ENCODE peak calls at places on chromosomes 13 and 19, in seven cellular contexts. P is islet precursor cell; X is progenitor cell of endocrine pancreas; V is NCI-H1105; W is amygdala; M is ACHN; K is activated CD4-positive, alpha-beta T cell treated with anti-CD3 and anti-CD28 coated beads for 1 hour. A is an unnamed sample.

GRCh38 chr19:46648070-46648960 is 12.3 kb upstream of the GNG8 start:
- DNase-seq in P (no peak), X (no peak), V (no peak), W (no peak), M (no peak), K (no peak), A (no peak)

GRCh38 chr19:51607077-51607476 is 23.1 kb downstream of the SIGLEC5 start:
- DNase-seq in P (no peak), X (no peak), V (no peak), W (no peak), M (no peak), K (no peak), A (no peak)

GRCh38 chr13:44576396-44577235 is 486 bp upstream of the TSC22D1 start:
- DNase-seq in P (peak; percentile 65), X (no peak), V (no peak), W (no peak), M (no peak), K (peak; percentile 29), A (no peak)

GRCh38 chr13:68009546-68009945 is 779.4 kb upstream of the PCDH9 start:
- DNase-seq in P (no peak), X (no peak), V (no peak), W (no peak), M (no peak), K (no peak), A (no peak)

GRCh38 chr19:48967346-48968178 is 2.5 kb downstream of the FTL start:
- DNase-seq in P (peak; percentile 57), X (no peak), V (no peak), W (peak; percentile 67), M (peak; percentile 32), K (no peak), A (no peak)

GRCh38 chr13:99367106-99367616 is 60.0 kb upstream of the GPR183 start:
- DNase-seq in P (peak; percentile 56), X (no peak), V (no peak), W (no peak), M (no peak), K (no peak), A (no peak)

GRCh38 chr13:45916036-45916435 is 64.5 kb upstream of the SIAH3 start:
- DNase-seq in P (no peak), X (no peak), V (no peak), W (no peak), M (no peak), K (no peak), A (peak; percentile 18)

GRCh38 chr13:43132228-43132627 is 108.8 kb downstream of the DNAJC15 start:
- DNase-seq in P (peak; percentile 86), X (no peak), V (no peak), W (no peak), M (peak; percentile 4), K (no peak), A (peak; percentile 59)

GRCh38 chr13:30618186-30618937 is 642 bp downstream of the USPL1 start:
- DNase-seq in P (no peak), X (no peak), V (no peak), W (no peak), M (peak; percentile 23), K (no peak), A (peak; percentile 23)

GRCh38 chr19:4991538-4991937 is 22.6 kb downstream of the KDM4B start:
- DNase-seq in P (peak; percentile 78), X (no peak), V (no peak), W (no peak), M (no peak), K (no peak), A (no peak)

GRCh38 chr13:79457948-79458347 is 23.0 kb upstream of the NDFIP2 start:
- DNase-seq in P (peak; percentile 53), X (no peak), V (no peak), W (no peak), M (no peak), K (no peak), A (peak; percentile 45)

A was measured in SK-N-DZ.